ENCODE peak calls at places on chromosomes 1 and 21, in nine cellular contexts. One of them, this sample, is unnamed. For H3K9me3, the result is how much of the 10 kb centered on the place peaks cover.

GRCh38 chr1:202112864-202113689 is 9.6 kb upstream of the GPR37L1 start:
- DNase-seq in HCT116: no peak
- DNase-seq in HepG2: no peak
- DNase-seq in Peyer's patch: no peak
- DNase-seq in ovary: no peak
- DNase-seq in esophagus squamous epithelium: no peak
- DNase-seq in esophagus muscularis mucosa: no peak
- DNase-seq in transverse colon: peak
- DNase-seq in right lobe of liver: peak
- DNase-seq in this sample: peak

GRCh38 chr1:90851711-90852050 is 134.6 kb upstream of the BARHL2 start:
- DNase-seq in esophagus muscularis mucosa: no peak
- DNase-seq in transverse colon: no peak
- DNase-seq in ovary: no peak
- DNase-seq in esophagus squamous epithelium: no peak
- DNase-seq in right lobe of liver: no peak
- DNase-seq in HepG2: no peak
- DNase-seq in HCT116: no peak
- DNase-seq in Peyer's patch: no peak
- DNase-seq in this sample: no peak

GRCh38 chr1:55428944-55429931 is 214.1 kb upstream of the USP24 start:
- DNase-seq in transverse colon: peak
- DNase-seq in esophagus muscularis mucosa: peak
- DNase-seq in Peyer's patch: no peak
- DNase-seq in ovary: no peak
- DNase-seq in HepG2: peak
- DNase-seq in HCT116: peak
- DNase-seq in right lobe of liver: no peak
- DNase-seq in esophagus squamous epithelium: no peak
- DNase-seq in this sample: peak

GRCh38 chr1:188154196-188154595 is 1325.4 kb downstream of the PLA2G4A start:
- DNase-seq in HepG2: no peak
- DNase-seq in Peyer's patch: no peak
- DNase-seq in right lobe of liver: no peak
- DNase-seq in transverse colon: no peak
- DNase-seq in ovary: peak
- DNase-seq in esophagus muscularis mucosa: no peak
- DNase-seq in esophagus squamous epithelium: no peak
- DNase-seq in HCT116: no peak
- DNase-seq in this sample: no peak

GRCh38 chr1:91608876-91609275 is 108.2 kb downstream of the CDC7 start:
- DNase-seq in esophagus muscularis mucosa: no peak
- DNase-seq in HepG2: no peak
- DNase-seq in transverse colon: no peak
- DNase-seq in esophagus squamous epithelium: no peak
- DNase-seq in Peyer's patch: no peak
- DNase-seq in right lobe of liver: no peak
- DNase-seq in HCT116: no peak
- DNase-seq in ovary: no peak
- DNase-seq in this sample: peak

GRCh38 chr1:21206117-21206516 is 29.4 kb upstream of the EIF4G3 start:
- DNase-seq in HepG2: no peak
- DNase-seq in HCT116: no peak
- DNase-seq in esophagus muscularis mucosa: no peak
- DNase-seq in esophagus squamous epithelium: no peak
- DNase-seq in ovary: no peak
- DNase-seq in Peyer's patch: no peak
- DNase-seq in right lobe of liver: no peak
- DNase-seq in transverse colon: no peak
- DNase-seq in this sample: peak

GRCh38 chr21:32554832-32555436 is 30.4 kb downstream of the TCP10L start:
- DNase-seq in esophagus squamous epithelium: no peak
- DNase-seq in ovary: no peak
- DNase-seq in HepG2: no peak
- DNase-seq in HCT116: no peak
- DNase-seq in right lobe of liver: no peak
- DNase-seq in Peyer's patch: no peak
- DNase-seq in transverse colon: no peak
- DNase-seq in esophagus muscularis mucosa: peak
- DNase-seq in this sample: peak

GRCh38 chr21:45537111-45537745 is 5.0 kb downstream of the SLC19A1 start:
- DNase-seq in esophagus squamous epithelium: no peak
- DNase-seq in Peyer's patch: peak
- DNase-seq in right lobe of liver: no peak
- DNase-seq in HCT116: no peak
- DNase-seq in esophagus muscularis mucosa: no peak
- DNase-seq in transverse colon: peak
- DNase-seq in HepG2: no peak
- DNase-seq in ovary: peak
- DNase-seq in this sample: no peak

GRCh38 chr1:237875291-237875690 is 15.4 kb downstream of the ZP4 start:
- DNase-seq in transverse colon: no peak
- DNase-seq in esophagus muscularis mucosa: no peak
- DNase-seq in HepG2: no peak
- DNase-seq in Peyer's patch: no peak
- DNase-seq in esophagus squamous epithelium: no peak
- DNase-seq in HCT116: no peak
- DNase-seq in ovary: no peak
- DNase-seq in right lobe of liver: no peak
- DNase-seq in this sample: peak

GRCh38 chr1:165439287-165439686 is 5.6 kb downstream of the RXRG start:
- DNase-seq in transverse colon: no peak
- DNase-seq in HepG2: no peak
- DNase-seq in esophagus squamous epithelium: no peak
- DNase-seq in Peyer's patch: no peak
- DNase-seq in esophagus muscularis mucosa: no peak
- DNase-seq in right lobe of liver: no peak
- DNase-seq in HCT116: no peak
- DNase-seq in ovary: no peak
- DNase-seq in this sample: no peak

GRCh38 chr1:182520746-182521145 is 68.3 kb downstream of the RNASEL start:
- DNase-seq in right lobe of liver: no peak
- DNase-seq in transverse colon: no peak
- DNase-seq in HCT116: no peak
- DNase-seq in esophagus squamous epithelium: no peak
- DNase-seq in Peyer's patch: no peak
- DNase-seq in ovary: no peak
- DNase-seq in esophagus muscularis mucosa: no peak
- DNase-seq in HepG2: no peak
- DNase-seq in this sample: peak

GRCh38 chr1:182527680-182528079 is 61.4 kb downstream of the RNASEL start:
- DNase-seq in esophagus muscularis mucosa: no peak
- DNase-seq in Peyer's patch: no peak
- DNase-seq in transverse colon: no peak
- DNase-seq in right lobe of liver: no peak
- DNase-seq in ovary: no peak
- DNase-seq in esophagus squamous epithelium: no peak
- DNase-seq in HCT116: no peak
- DNase-seq in HepG2: no peak
- DNase-seq in this sample: no peak

GRCh38 chr1:182525342-182525741 is 63.7 kb downstream of the RNASEL start:
- DNase-seq in HCT116: no peak
- DNase-seq in ovary: no peak
- DNase-seq in esophagus squamous epithelium: no peak
- DNase-seq in esophagus muscularis mucosa: no peak
- DNase-seq in right lobe of liver: no peak
- DNase-seq in HepG2: no peak
- DNase-seq in Peyer's patch: no peak
- DNase-seq in transverse colon: no peak
- DNase-seq in this sample: no peak
- H3K9me3 ChIP-seq in HCT116: under half
- H3K9me3 ChIP-seq in ovary: under half
- H3K9me3 ChIP-seq in esophagus squamous epithelium: under half
- H3K9me3 ChIP-seq in esophagus muscularis mucosa: under half
- H3K9me3 ChIP-seq in right lobe of liver: under half
- H3K9me3 ChIP-seq in HepG2: under half
- H3K9me3 ChIP-seq in Peyer's patch: under half
- H3K9me3 ChIP-seq in transverse colon: under half
- H3K9me3 ChIP-seq in this sample: under half

GRCh38 chr1:228646717-228647522 is 88.4 kb upstream of the RHOU start:
- DNase-seq in esophagus squamous epithelium: no peak
- DNase-seq in transverse colon: peak
- DNase-seq in Peyer's patch: peak
- DNase-seq in right lobe of liver: peak
- DNase-seq in HepG2: peak
- DNase-seq in HCT116: no peak
- DNase-seq in esophagus muscularis mucosa: peak
- DNase-seq in ovary: peak
- DNase-seq in this sample: peak
- TF ChIP-seq POLR2A in esophagus squamous epithelium: no peak
- TF ChIP-seq POLR2A in transverse colon: no peak
- TF ChIP-seq POLR2A in Peyer's patch: no peak
- TF ChIP-seq POLR2A in right lobe of liver: no peak
- TF ChIP-seq POLR2A in HepG2: no peak
- TF ChIP-seq POLR2A in HCT116: no peak
- TF ChIP-seq POLR2A in esophagus muscularis mucosa: no peak
- TF ChIP-seq POLR2A in ovary: no peak
- TF ChIP-seq POLR2A in this sample: no peak

GRCh38 chr21:15210235-15210678 is 145.5 kb upstream of the NRIP1 start:
- DNase-seq in esophagus squamous epithelium: no peak
- DNase-seq in transverse colon: peak
- DNase-seq in esophagus muscularis mucosa: no peak
- DNase-seq in ovary: no peak
- DNase-seq in HCT116: no peak
- DNase-seq in right lobe of liver: peak
- DNase-seq in HepG2: peak
- DNase-seq in Peyer's patch: peak
- DNase-seq in this sample: no peak
- H3K9me3 ChIP-seq in esophagus squamous epithelium: under half
- H3K9me3 ChIP-seq in transverse colon: under half
- H3K9me3 ChIP-seq in esophagus muscularis mucosa: under half
- H3K9me3 ChIP-seq in ovary: under half
- H3K9me3 ChIP-seq in HCT116: under half
- H3K9me3 ChIP-seq in right lobe of liver: under half
- H3K9me3 ChIP-seq in HepG2: under half
- H3K9me3 ChIP-seq in Peyer's patch: under half
- H3K9me3 ChIP-seq in this sample: under half

GRCh38 chr1:161188381-161188780 is 10.5 kb downstream of the ADAMTS4 start:
- DNase-seq in right lobe of liver: no peak
- DNase-seq in esophagus muscularis mucosa: no peak
- DNase-seq in HepG2: no peak
- DNase-seq in transverse colon: no peak
- DNase-seq in ovary: no peak
- DNase-seq in esophagus squamous epithelium: no peak
- DNase-seq in HCT116: no peak
- DNase-seq in Peyer's patch: no peak
- DNase-seq in this sample: no peak

GRCh38 chr1:161187311-161187710 is 10.0 kb upstream of the B4GALT3 start:
- DNase-seq in ovary: no peak
- DNase-seq in esophagus muscularis mucosa: no peak
- DNase-seq in HepG2: no peak
- DNase-seq in HCT116: no peak
- DNase-seq in esophagus squamous epithelium: no peak
- DNase-seq in transverse colon: no peak
- DNase-seq in Peyer's patch: no peak
- DNase-seq in right lobe of liver: peak
- DNase-seq in this sample: no peak

GRCh38 chr1:161185732-161186311 is 8.5 kb upstream of the B4GALT3 start:
- DNase-seq in HCT116: no peak
- DNase-seq in HepG2: no peak
- DNase-seq in esophagus muscularis mucosa: no peak
- DNase-seq in transverse colon: no peak
- DNase-seq in ovary: no peak
- DNase-seq in Peyer's patch: no peak
- DNase-seq in esophagus squamous epithelium: no peak
- DNase-seq in right lobe of liver: peak
- DNase-seq in this sample: no peak

GRCh38 chr1:161182214-161182613 is 4.9 kb upstream of the B4GALT3 start:
- DNase-seq in esophagus squamous epithelium: no peak
- DNase-seq in right lobe of liver: peak
- DNase-seq in HCT116: no peak
- DNase-seq in Peyer's patch: no peak
- DNase-seq in transverse colon: no peak
- DNase-seq in ovary: no peak
- DNase-seq in HepG2: no peak
- DNase-seq in esophagus muscularis mucosa: no peak
- DNase-seq in this sample: peak

GRCh38 chr1:161185282-161185682 is 8.0 kb upstream of the B4GALT3 start:
- DNase-seq in esophagus muscularis mucosa: no peak
- DNase-seq in transverse colon: peak
- DNase-seq in Peyer's patch: peak
- DNase-seq in HepG2: no peak
- DNase-seq in right lobe of liver: peak
- DNase-seq in HCT116: no peak
- DNase-seq in ovary: no peak
- DNase-seq in esophagus squamous epithelium: peak
- DNase-seq in this sample: peak
- TF ChIP-seq POLR2A in esophagus muscularis mucosa: no peak
- TF ChIP-seq POLR2A in transverse colon: no peak
- TF ChIP-seq POLR2A in Peyer's patch: no peak
- TF ChIP-seq POLR2A in HepG2: no peak
- TF ChIP-seq POLR2A in right lobe of liver: peak
- TF ChIP-seq POLR2A in HCT116: no peak
- TF ChIP-seq POLR2A in ovary: no peak
- TF ChIP-seq POLR2A in esophagus squamous epithelium: no peak
- TF ChIP-seq POLR2A in this sample: no peak

GRCh38 chr21:29230541-29231275 is 68.0 kb upstream of the BACH1 start:
- DNase-seq in Peyer's patch: no peak
- DNase-seq in HCT116: no peak
- DNase-seq in right lobe of liver: no peak
- DNase-seq in HepG2: no peak
- DNase-seq in transverse colon: no peak
- DNase-seq in esophagus squamous epithelium: no peak
- DNase-seq in esophagus muscularis mucosa: no peak
- DNase-seq in ovary: no peak
- DNase-seq in this sample: no peak
- H3K9me3 ChIP-seq in Peyer's patch: under half
- H3K9me3 ChIP-seq in HCT116: under half
- H3K9me3 ChIP-seq in right lobe of liver: under half
- H3K9me3 ChIP-seq in HepG2: under half
- H3K9me3 ChIP-seq in transverse colon: under half
- H3K9me3 ChIP-seq in esophagus squamous epithelium: under half
- H3K9me3 ChIP-seq in esophagus muscularis mucosa: under half
- H3K9me3 ChIP-seq in ovary: under half
- H3K9me3 ChIP-seq in this sample: under half

DNA sequence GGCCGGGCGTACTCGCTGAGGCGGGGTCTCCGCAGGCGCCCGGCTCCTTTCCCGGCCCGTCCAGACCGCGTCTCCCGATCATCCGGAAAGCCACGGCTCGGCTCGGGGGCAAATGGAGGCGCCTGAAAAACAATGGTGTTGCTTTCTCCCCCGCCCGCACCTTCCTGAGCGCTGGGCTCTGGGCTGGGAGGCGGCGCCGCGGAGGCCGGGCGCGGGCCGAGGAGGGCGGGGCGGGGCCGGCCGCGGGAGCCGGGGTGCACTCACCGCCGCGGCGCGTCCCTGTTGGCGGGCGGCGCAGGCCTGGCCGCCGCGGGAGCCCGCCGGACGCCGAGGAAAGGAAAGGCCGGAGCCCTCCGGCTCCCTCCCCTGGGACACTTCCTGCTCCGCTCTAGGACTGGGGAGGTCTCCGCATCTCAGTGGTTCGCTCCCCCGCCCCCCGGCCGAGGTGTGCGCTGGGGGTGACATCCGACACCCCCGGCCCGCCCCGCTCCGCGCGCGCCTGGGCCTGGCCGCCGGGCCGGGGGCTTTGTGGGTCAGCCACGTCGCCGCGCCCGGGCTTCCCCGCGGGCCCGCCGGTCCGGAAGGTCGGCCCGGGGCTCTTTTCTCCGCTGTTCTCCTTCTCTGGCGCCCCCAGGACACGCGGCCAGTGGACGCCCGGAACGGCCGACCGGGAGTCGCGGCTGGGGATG is at the start of gene ZNF496:
- DNase-seq in Peyer's patch: peak
- DNase-seq in right lobe of liver: peak
- DNase-seq in HepG2: peak
- DNase-seq in HCT116: peak
- DNase-seq in transverse colon: peak
- DNase-seq in esophagus squamous epithelium: no peak
- DNase-seq in ovary: peak
- DNase-seq in esophagus muscularis mucosa: no peak
- DNase-seq in this sample: peak
- TF ChIP-seq POLR2A in Peyer's patch: no peak
- TF ChIP-seq POLR2A in right lobe of liver: no peak
- TF ChIP-seq POLR2A in HepG2: no peak
- TF ChIP-seq POLR2A in HCT116: no peak
- TF ChIP-seq POLR2A in transverse colon: peak
- TF ChIP-seq POLR2A in esophagus squamous epithelium: no peak
- TF ChIP-seq POLR2A in ovary: peak
- TF ChIP-seq POLR2A in esophagus muscularis mucosa: no peak
- TF ChIP-seq POLR2A in this sample: peak